ENCODE peak calls at places on chromosomes 13 and 19, in ten cellular contexts. T, D, S, L, A, N, V, P, G and H are unnamed samples.

GRCh38 chr13:93476175-93476574 is 249.6 kb downstream of the GPC6 start:
- DNase-seq in T (no peak), D (no peak), S (no peak), L (no peak), A (no peak), N (no peak), V (no peak), P (no peak), G (no peak), H (no peak)

GRCh38 chr19:33638167-33639033 is 16.6 kb downstream of the CHST8 start:
- DNase-seq in T (no peak), D (no peak), S (peak; percentile 34), L (no peak), A (no peak), N (no peak), V (peak; percentile 3), P (no peak), G (no peak), H (no peak)

GRCh38 chr13:40664100-40665060 is 2.1 kb downstream of the FOXO1 start:
- DNase-seq in T (peak; percentile 93), D (peak; percentile 87), S (no peak), L (peak; percentile 64), A (no peak), N (peak; percentile 82), V (peak; percentile 82), P (no peak), G (no peak), H (no peak)

GRCh38 chr13:77800219-77800618 is 102.7 kb downstream of the SLAIN1 start:
- DNase-seq in T (no peak), D (no peak), S (no peak), L (no peak), A (no peak), N (no peak), V (no peak), P (no peak), G (no peak), H (no peak)

GRCh38 chr13:29384466-29384865 is 211.0 kb downstream of the SLC7A1 start:
- DNase-seq in T (no peak), D (no peak), S (no peak), L (no peak), A (no peak), N (no peak), V (no peak), P (no peak), G (no peak), H (no peak)

GRCh38 chr13:99970761-99971575 is 599 bp downstream of the ZIC5 start:
- DNase-seq in T (no peak), D (no peak), S (no peak), L (peak; percentile 19), A (no peak), N (no peak), V (no peak), P (no peak), G (no peak), H (no peak)

GRCh38 chr19:58274771-58275199 is 4.0 kb upstream of the ZNF8 start:
- DNase-seq in T (no peak), D (no peak), S (no peak), L (no peak), A (no peak), N (no peak), V (no peak), P (no peak), G (no peak), H (no peak)

GRCh38 chr19:31947436-31947835 is 398.0 kb upstream of the ZNF507 start:
- DNase-seq in T (peak; percentile 60), D (no peak), S (no peak), L (no peak), A (no peak), N (no peak), V (no peak), P (no peak), G (no peak), H (no peak)

GRCh38 chr19:37931941-37932655 is 25.1 kb downstream of the SIPA1L3 start:
- DNase-seq in T (no peak), D (peak; percentile 26), S (peak; percentile 70), L (peak; percentile 32), A (no peak), N (peak; percentile 94), V (peak; percentile 79), P (peak; percentile 65), G (no peak), H (no peak)

GRCh38 chr13:27374650-27375049 is 49.8 kb upstream of the GTF3A start:
- DNase-seq in T (no peak), D (peak; percentile 47), S (no peak), L (peak; percentile 60), A (no peak), N (peak; percentile 73), V (no peak), P (peak; percentile 85), G (no peak), H (no peak)

GRCh38 chr13:114118763-114119123 is 13.7 kb downstream of the RASA3 start:
- DNase-seq in T (no peak), D (no peak), S (no peak), L (no peak), A (no peak), N (no peak), V (no peak), P (no peak), G (no peak), H (no peak)

GRCh38 chr13:52010890-52011689 is at the start of gene ATP7B:
- DNase-seq in T (no peak), D (peak; percentile 22), S (no peak), L (peak; percentile 40), A (no peak), N (no peak), V (peak; percentile 68), P (no peak), G (no peak), H (no peak)

GRCh38 chr13:61253105-61253877 is 162.4 kb downstream of the PCDH20 start:
- DNase-seq in T (no peak), D (no peak), S (no peak), L (no peak), A (no peak), N (no peak), V (no peak), P (no peak), G (no peak), H (no peak)

GRCh38 chr13:44758595-44759221 is 182.6 kb upstream of the TSC22D1 start:
- DNase-seq in T (no peak), D (no peak), S (no peak), L (no peak), A (no peak), N (no peak), V (no peak), P (no peak), G (no peak), H (no peak)

GRCh38 chr19:5719961-5720790 is at the start of the genes CATSPERD and LONP1:
- DNase-seq in T (peak; percentile 99), D (peak; percentile 98), S (peak; percentile 95), L (peak; percentile 98), A (peak; percentile 95), N (peak; percentile 99), V (peak; percentile 99), P (peak; percentile 97), G (peak; percentile 93), H (peak; percentile 99)

GRCh38 chr13:98972627-98973026 is 5.2 kb downstream of the DOCK9 start:
- DNase-seq in T (no peak), D (no peak), S (no peak), L (no peak), A (no peak), N (no peak), V (no peak), P (peak; percentile 78), G (no peak), H (no peak)

GRCh38 chr19:43505186-43505456 is 575 bp upstream of the PHLDB3 start:
- DNase-seq in T (no peak), D (no peak), S (no peak), L (no peak), A (no peak), N (no peak), V (no peak), P (no peak), G (no peak), H (no peak)
- H3K4me3 ChIP-seq in T (peak overlapping the region; percentile 82), D (no peak overlapping the region), S (peak overlapping the region; percentile 74), L (no peak overlapping the region), A (peak overlapping the region; percentile 67), N (peak overlapping the region; percentile 82), V (peak overlapping the region; percentile 69), P (peak overlapping the region; percentile 87), G (peak overlapping the region; percentile 93), H (peak overlapping the region; percentile 87)

DNA sequence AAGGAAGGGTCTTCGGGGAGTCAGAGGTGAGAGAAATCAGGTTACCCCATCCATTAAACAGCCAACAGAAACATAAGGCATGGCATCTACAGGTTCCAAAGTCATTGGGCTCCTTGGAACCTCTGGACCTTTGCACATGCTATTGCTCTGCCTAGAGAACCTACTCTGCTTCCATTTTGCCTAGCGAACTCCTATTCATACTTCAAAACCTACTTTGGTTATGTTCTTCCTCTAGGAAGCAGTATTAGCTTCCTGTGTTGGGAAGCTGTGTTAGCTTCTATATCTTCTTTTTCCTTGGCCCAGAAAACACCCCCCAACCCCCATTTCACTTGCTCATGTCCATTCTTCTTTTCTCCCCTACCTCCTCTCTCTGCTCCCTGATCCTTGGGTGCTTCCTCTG is 39.6 kb downstream of the F2RL3 start:
- DNase-seq in T (no peak), D (no peak), S (no peak), L (no peak), A (no peak), N (no peak), V (no peak), P (no peak), G (no peak), H (no peak)
- H3K4me1 ChIP-seq in T (no peaks in the 10 kb centered on the region), D (no peaks in the 10 kb centered on the region), S (no peaks in the 10 kb centered on the region), L (no peaks in the 10 kb centered on the region), A (no peaks in the 10 kb centered on the region), N (no peaks in the 10 kb centered on the region), V (no peaks in the 10 kb centered on the region), P (no peaks in the 10 kb centered on the region), G (no peaks in the 10 kb centered on the region), H (no peaks in the 10 kb centered on the region)

DNA sequence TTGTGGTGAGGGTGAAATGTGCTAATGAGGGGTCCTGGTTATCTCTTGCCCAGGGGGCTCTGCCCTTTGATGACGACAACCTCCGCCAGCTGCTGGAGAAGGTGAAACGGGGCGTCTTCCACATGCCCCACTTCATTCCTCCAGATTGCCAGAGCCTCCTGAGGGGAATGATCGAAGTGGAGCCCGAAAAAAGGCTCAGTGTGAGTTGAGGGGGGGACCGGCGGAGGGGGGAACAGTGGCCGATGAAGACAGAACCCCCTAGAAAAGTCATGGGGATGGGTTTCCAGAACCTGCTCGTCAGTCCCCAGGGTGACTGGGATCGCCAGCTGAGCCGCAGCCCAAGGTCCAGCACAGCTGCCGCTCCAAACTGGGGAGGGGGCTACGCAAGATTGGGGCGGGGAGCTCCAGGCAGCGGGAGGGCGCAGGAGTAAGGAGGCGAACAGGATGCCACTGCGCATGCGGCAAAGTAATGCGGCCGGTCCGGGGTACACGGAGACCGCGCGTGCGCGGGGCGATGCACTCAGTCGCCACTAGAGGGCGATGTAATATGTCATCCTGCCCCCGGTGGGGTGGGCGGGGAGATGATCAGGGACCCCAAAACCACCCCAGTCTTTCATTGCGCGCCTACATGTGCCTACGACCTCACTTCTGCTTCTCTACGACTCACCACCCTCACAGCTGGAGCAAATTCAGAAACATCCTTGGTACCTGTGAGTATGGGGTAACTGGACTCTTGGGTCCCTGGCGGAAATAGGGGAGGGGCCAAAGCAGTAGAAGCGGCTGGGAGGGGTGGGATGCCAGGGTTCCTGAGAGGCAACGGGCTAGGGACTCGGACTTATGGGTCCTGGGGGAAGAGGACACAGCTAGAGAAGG is 17.9 kb downstream of the BRSK1 start:
- DNase-seq in T (peak; percentile 94), D (peak; percentile 88), S (peak; percentile 73), L (peak; percentile 93), A (peak; percentile 59), N (peak; percentile 91), V (peak; percentile 92), P (peak; percentile 54), G (no peak), H (no peak)
- TF ChIP-seq POLR2A in T (no peak), D (no peak), S (no peak), L (no peak), A (peak; percentile 37), N (no peak), V (no peak), P (no peak), G (no peak), H (no peak)

GRCh38 chr13:64938660-64939059 is 2291.5 kb downstream of the PCDH9 start:
- DNase-seq in T (no peak), D (no peak), S (no peak), L (no peak), A (no peak), N (no peak), V (no peak), P (no peak), G (no peak), H (no peak)
- H3K4me3 ChIP-seq in T (no peak overlapping the region), D (no peak overlapping the region), S (no peak overlapping the region), L (no peak overlapping the region), A (no peak overlapping the region), N (no peak overlapping the region), V (no peak overlapping the region), P (no peak overlapping the region), G (no peak overlapping the region), H (no peak overlapping the region)